ENCODE peak calls at places on chromosomes 13 and 19, in nine cellular contexts. C is tibial nerve, H is heart left ventricle, K is ovary, J is psoas muscle, F is astrocyte of the spinal cord, M is H9, G is left ventricle myocardium inferior, T is A549. P is an unnamed sample.

GRCh38 chr19:3682741-3683404 is 17.4 kb downstream of the PIP5K1C start:
- DNase-seq in C (no peak), H (peak), K (no peak), J (no peak), F (peak), M (no peak), G (no peak), T (no peak), P (peak)

GRCh38 chr19:10639836-10640235 is 14.3 kb upstream of the ILF3 start:
- DNase-seq in C (no peak), H (no peak), K (no peak), J (no peak), F (no peak), M (no peak), G (no peak), T (no peak), P (no peak)

GRCh38 chr19:45874620-45874966 is 10.5 kb downstream of the FOXA3 start:
- DNase-seq in C (no peak), H (no peak), K (no peak), J (no peak), F (no peak), M (no peak), G (no peak), T (no peak), P (no peak)

GRCh38 chr19:2061093-2061935 is 10.3 kb upstream of the MKNK2 start:
- DNase-seq in C (peak), H (peak), K (peak), J (peak), F (peak), M (peak), G (peak), T (peak), P (peak)

GRCh38 chr19:17831419-17831888 is 10.1 kb upstream of the INSL3 start:
- DNase-seq in C (no peak), H (no peak), K (peak), J (no peak), F (no peak), M (peak), G (no peak), T (no peak), P (no peak)

GRCh38 chr19:4624733-4625362 is 14.5 kb upstream of the TNFAIP8L1 start:
- DNase-seq in C (no peak), H (peak), K (no peak), J (no peak), F (no peak), M (peak), G (no peak), T (peak), P (peak)

GRCh38 chr13:36766295-36766694 is 52.7 kb upstream of the RFXAP start:
- DNase-seq in C (no peak), H (no peak), K (no peak), J (no peak), F (peak), M (no peak), G (no peak), T (peak), P (no peak)

GRCh38 chr13:23348270-23349126 is 85.0 kb downstream of the SACS start:
- DNase-seq in C (no peak), H (no peak), K (no peak), J (no peak), F (no peak), M (no peak), G (no peak), T (peak), P (no peak)

GRCh38 chr19:525029-525428 is 6.5 kb upstream of the CDC34 start:
- DNase-seq in C (no peak), H (no peak), K (no peak), J (no peak), F (no peak), M (no peak), G (peak), T (no peak), P (no peak)

GRCh38 chr19:10836478-10837325 is 690 bp upstream of the TMED1 start:
- DNase-seq in C (no peak), H (peak), K (peak), J (peak), F (no peak), M (peak), G (peak), T (peak), P (no peak)

GRCh38 chr13:84902243-84902642 is 897.0 kb downstream of the SLITRK6 start:
- DNase-seq in C (no peak), H (no peak), K (no peak), J (no peak), F (no peak), M (no peak), G (no peak), T (no peak), P (no peak)

GRCh38 chr19:38676023-38676877 is 28.8 kb downstream of the ACTN4 start:
- DNase-seq in C (no peak), H (peak), K (peak), J (peak), F (peak), M (no peak), G (no peak), T (no peak), P (peak)

GRCh38 chr13:33743438-33744368 is 74.2 kb upstream of the RFC3 start:
- DNase-seq in C (no peak), H (no peak), K (no peak), J (no peak), F (no peak), M (no peak), G (no peak), T (no peak), P (no peak)

GRCh38 chr13:33017410-33017929 is 1.2 kb downstream of the KL start:
- DNase-seq in C (peak), H (peak), K (no peak), J (peak), F (peak), M (peak), G (peak), T (peak), P (peak)

GRCh38 chr19:13014921-13015280 is 19.6 kb downstream of the NFIX start:
- DNase-seq in C (no peak), H (no peak), K (no peak), J (no peak), F (no peak), M (no peak), G (no peak), T (no peak), P (no peak)

GRCh38 chr19:43936219-43936618 is 1.1 kb upstream of the ZNF45 start:
- DNase-seq in C (no peak), H (no peak), K (no peak), J (no peak), F (no peak), M (no peak), G (no peak), T (no peak), P (no peak)

GRCh38 chr19:27652796-27653195 is 1560.2 kb downstream of the UQCRFS1 start:
- DNase-seq in C (no peak), H (no peak), K (no peak), J (no peak), F (no peak), M (no peak), G (no peak), T (no peak), P (no peak)

GRCh38 chr19:20245309-20245708 is 78.3 kb downstream of the ZNF486 start:
- DNase-seq in C (no peak), H (no peak), K (no peak), J (no peak), F (no peak), M (no peak), G (no peak), T (no peak), P (no peak)

GRCh38 chr19:14033946-14034345 is 2.4 kb downstream of the IL27RA start:
- DNase-seq in C (no peak), H (no peak), K (no peak), J (no peak), F (no peak), M (no peak), G (no peak), T (no peak), P (no peak)

GRCh38 chr19:17405250-17406038 is at the start of gene BST2:
- DNase-seq in C (peak), H (peak), K (peak), J (peak), F (peak), M (peak), G (peak), T (no peak), P (peak)

GRCh38 chr13:112819816-112820215 is 130.0 kb downstream of the ATP11A start:
- DNase-seq in C (no peak), H (no peak), K (no peak), J (no peak), F (no peak), M (no peak), G (no peak), T (no peak), P (no peak)

GRCh38 chr19:49403404-49404187 is 15.5 kb downstream of the KASH5 start:
- DNase-seq in C (no peak), H (no peak), K (no peak), J (no peak), F (peak), M (peak), G (no peak), T (no peak), P (no peak)

GRCh38 chr13:38264363-38265134 is 85.1 kb upstream of the UFM1 start:
- DNase-seq in C (no peak), H (no peak), K (no peak), J (no peak), F (no peak), M (no peak), G (no peak), T (no peak), P (no peak)

DNA sequence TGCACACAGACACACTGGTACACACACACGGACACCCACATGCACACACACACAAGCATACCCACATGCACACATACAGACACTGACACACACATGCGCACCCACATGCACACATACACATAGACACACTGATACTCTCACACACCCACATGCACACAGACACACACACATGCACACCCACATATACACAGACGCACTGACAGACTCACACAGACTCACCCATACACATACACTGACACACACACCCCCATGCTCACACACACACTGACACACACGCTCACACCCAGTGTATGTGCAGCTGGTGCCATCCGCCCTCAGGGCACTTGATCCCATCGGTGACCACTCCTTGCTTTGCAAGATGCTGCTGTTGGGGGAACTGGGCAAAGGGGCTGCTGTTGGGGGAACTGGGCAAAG is 9.7 kb upstream of the RASA3 start:
- DNase-seq in C (no peak), H (peak), K (no peak), J (no peak), F (no peak), M (peak), G (no peak), T (no peak), P (no peak)
- TF ChIP-seq CTCF in C (no peak), H (no peak), K (no peak), J (no peak), F (no peak), M (no peak), G (no peak), T (no peak), P (no peak)

DNA sequence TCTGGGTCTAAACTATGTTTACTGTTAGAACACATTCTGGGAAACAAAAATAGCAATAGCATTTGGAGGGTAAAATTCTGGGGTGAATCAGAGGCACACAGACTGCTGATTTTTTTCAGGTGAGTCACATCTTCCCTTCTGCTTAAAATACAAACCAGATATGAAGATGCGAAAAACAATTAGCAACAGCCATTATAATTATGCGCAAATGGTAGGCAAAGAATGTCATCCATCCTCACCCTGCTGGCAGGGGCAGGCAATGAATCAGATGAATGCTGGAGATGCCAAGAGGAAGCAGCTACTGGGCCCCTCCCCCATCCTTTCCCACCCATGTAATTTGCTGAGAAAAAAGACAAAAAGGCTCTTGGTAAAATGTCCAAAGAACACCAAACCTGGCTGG is 282.9 kb downstream of the KLF5 start:
- DNase-seq in C (no peak), H (no peak), K (no peak), J (no peak), F (peak), M (peak), G (no peak), T (no peak), P (peak)
- TF ChIP-seq CTCF in C (no peak), H (no peak), K (no peak), J (no peak), F (no peak), M (no peak), G (no peak), T (no peak), P (no peak)

DNA sequence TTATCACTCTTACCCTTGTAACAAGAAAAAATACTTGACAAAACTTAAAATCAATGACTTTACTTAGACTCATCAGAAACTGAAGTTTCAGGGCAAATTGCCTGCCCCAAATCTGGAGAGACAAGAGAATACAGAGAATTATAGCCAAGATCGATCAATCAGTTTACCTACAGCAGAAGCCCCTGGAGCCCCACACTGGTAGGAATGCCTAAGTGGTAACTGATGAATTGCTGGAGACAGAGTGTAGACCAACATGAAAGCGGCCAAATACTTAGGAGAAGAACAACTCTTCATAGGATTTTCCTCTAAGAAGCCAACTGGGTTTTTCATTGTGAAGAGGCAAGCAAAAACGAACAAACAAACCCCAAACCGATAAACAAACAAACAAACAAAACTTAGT is 1430.0 kb downstream of the EFNB2 start:
- DNase-seq in C (no peak), H (no peak), K (no peak), J (no peak), F (no peak), M (no peak), G (no peak), T (no peak), P (no peak)
- TF ChIP-seq CTCF in C (no peak), H (no peak), K (no peak), J (no peak), F (no peak), M (no peak), G (no peak), T (no peak), P (no peak)

GRCh38 chr13:20294497-20294896 is 62.4 kb upstream of the GJB6 start:
- DNase-seq in C (no peak), H (no peak), K (no peak), J (no peak), F (no peak), M (peak), G (no peak), T (peak), P (no peak)
- TF ChIP-seq CTCF in C (no peak), H (no peak), K (no peak), J (no peak), F (no peak), M (peak), G (no peak), T (peak), P (no peak)

GRCh38 chr13:98358933-98359332 is 181.9 kb upstream of the RNF113B start:
- DNase-seq in C (no peak), H (no peak), K (no peak), J (no peak), F (no peak), M (no peak), G (no peak), T (no peak), P (no peak)
- TF ChIP-seq CTCF in C (no peak), H (no peak), K (no peak), J (no peak), F (no peak), M (no peak), G (no peak), T (no peak), P (no peak)

GRCh38 chr19:41937976-41938375 is 9.7 kb upstream of the ERFL start:
- DNase-seq in C (no peak), H (no peak), K (no peak), J (no peak), F (no peak), M (no peak), G (no peak), T (no peak), P (no peak)
- TF ChIP-seq CTCF in C (no peak), H (no peak), K (no peak), J (no peak), F (no peak), M (peak), G (no peak), T (no peak), P (no peak)

DNA sequence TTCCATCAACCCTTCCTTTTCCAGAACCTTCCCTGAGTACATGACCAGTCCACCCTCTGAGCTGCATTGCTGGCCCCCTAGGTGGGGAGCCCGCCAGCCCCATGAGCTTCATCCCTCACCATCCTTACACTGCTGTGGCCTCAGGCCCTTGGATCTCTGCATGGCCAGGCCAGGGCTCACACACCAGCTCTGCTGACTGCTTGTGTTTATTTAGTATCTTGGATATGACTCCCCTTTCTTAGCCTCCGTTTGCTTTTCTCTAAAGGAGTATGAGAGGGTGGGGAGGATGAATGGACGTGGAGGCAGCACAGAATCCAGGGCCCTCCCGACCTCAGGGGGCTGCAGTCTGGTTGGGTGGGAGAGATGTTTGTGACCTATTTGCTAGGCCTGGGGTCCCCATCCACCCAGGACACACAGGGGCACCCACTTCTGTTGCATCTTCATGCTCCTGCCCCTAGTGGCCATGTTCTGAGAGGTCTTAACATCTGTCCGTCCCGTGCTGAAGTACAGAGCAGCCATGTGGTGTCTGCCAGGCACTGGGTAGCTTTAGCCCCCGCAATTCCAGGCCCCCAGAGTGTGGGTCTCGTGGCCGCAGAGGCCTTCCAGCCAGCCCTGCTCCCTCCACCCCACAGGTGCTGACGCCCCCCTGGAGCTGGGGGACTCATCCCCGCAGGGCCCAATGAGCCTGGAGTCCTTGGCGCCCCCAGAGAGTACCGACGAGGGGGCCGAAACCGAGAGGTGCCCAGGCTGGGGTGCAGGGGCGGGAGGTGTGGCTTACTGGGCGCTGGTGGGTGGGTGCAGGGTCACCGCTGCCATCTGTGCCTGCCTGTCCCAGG is 13.0 kb downstream of the ARHGEF1 start:
- DNase-seq in C (no peak), H (no peak), K (no peak), J (no peak), F (no peak), M (no peak), G (no peak), T (peak), P (no peak)
- TF ChIP-seq CTCF in C (no peak), H (no peak), K (no peak), J (no peak), F (peak), M (peak), G (no peak), T (peak), P (peak)

DNA sequence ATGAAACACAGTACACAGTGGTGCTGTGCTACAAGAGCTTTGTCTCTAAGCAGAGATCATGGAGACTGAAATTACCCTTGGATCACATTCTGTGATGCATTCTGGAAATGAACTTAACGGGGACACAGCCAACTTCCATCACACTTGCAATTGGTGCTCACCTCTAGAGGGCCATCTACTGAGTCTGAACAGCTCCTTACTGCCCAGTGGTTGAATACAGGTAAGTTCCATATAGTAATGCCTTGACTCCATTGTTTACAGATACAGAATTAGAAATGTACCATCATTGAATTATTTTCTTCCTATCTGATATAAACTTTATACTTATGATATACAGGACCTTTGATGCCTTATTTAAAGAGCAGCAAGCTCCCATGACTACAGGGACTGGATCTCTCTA is 686.4 kb downstream of the PCDH9 start:
- DNase-seq in C (no peak), H (no peak), K (no peak), J (no peak), F (no peak), M (peak), G (no peak), T (peak), P (no peak)
- TF ChIP-seq CTCF in C (no peak), H (no peak), K (no peak), J (no peak), F (peak), M (peak), G (no peak), T (peak), P (no peak)

P was measured in endothelial cell of umbilical vein.